ENCODE peak calls at places on chromosomes 1 and 21, in eight cellular contexts. O is A673; M is astrocyte of the cerebellum; S is stomach; G is ascending aorta; P is gastrocnemius medialis; Y is left lung; B is CD8-positive, alpha-beta T cell. N is an unnamed sample.

GRCh38 chr1:230711245-230711644 is 2.7 kb downstream of the AGT start:
- DNase-seq in O (no peak), M (no peak), S (no peak), G (no peak), P (no peak), Y (no peak), B (no peak), N (peak)

GRCh38 chr1:17027403-17027802 is 15.7 kb upstream of the ATP13A2 start:
- DNase-seq in O (no peak), M (no peak), S (no peak), G (no peak), P (no peak), Y (no peak), B (no peak), N (peak)

GRCh38 chr1:113391643-113392271 is 1.4 kb downstream of the MAGI3 start:
- DNase-seq in O (no peak), M (no peak), S (peak), G (no peak), P (no peak), Y (no peak), B (peak), N (no peak)

GRCh38 chr21:44867464-44867863 is 6.0 kb downstream of the PTTG1IP start:
- DNase-seq in O (no peak), M (no peak), S (no peak), G (no peak), P (no peak), Y (no peak), B (no peak), N (no peak)

GRCh38 chr1:116910379-116911165 is 856 bp downstream of the PTGFRN start:
- DNase-seq in O (peak), M (no peak), S (peak), G (no peak), P (no peak), Y (peak), B (peak), N (peak)

GRCh38 chr1:157431751-157432150 is 120.6 kb downstream of the FCRL5 start:
- DNase-seq in O (no peak), M (peak), S (no peak), G (no peak), P (no peak), Y (no peak), B (no peak), N (peak)

GRCh38 chr1:23643668-23644554 is 47.7 kb upstream of the RPL11 start:
- DNase-seq in O (no peak), M (no peak), S (no peak), G (no peak), P (no peak), Y (peak), B (no peak), N (no peak)

GRCh38 chr1:98103617-98104284 is 182.9 kb upstream of the DPYD start:
- DNase-seq in O (peak), M (peak), S (no peak), G (no peak), P (no peak), Y (no peak), B (no peak), N (peak)

GRCh38 chr1:157771666-157772425 is 5.1 kb downstream of the FCRL2 start:
- DNase-seq in O (peak), M (no peak), S (no peak), G (no peak), P (no peak), Y (no peak), B (no peak), N (no peak)

GRCh38 chr1:54501849-54502248 is 46.2 kb upstream of the ACOT11 start:
- DNase-seq in O (no peak), M (no peak), S (no peak), G (no peak), P (no peak), Y (no peak), B (no peak), N (no peak)

GRCh38 chr1:40270152-40270834 is 12.3 kb downstream of the ZMPSTE24 start:
- DNase-seq in O (no peak), M (no peak), S (no peak), G (no peak), P (no peak), Y (no peak), B (no peak), N (peak)

GRCh38 chr1:168083456-168084325 is 53.0 kb downstream of the GPR161 start:
- DNase-seq in O (no peak), M (no peak), S (no peak), G (no peak), P (no peak), Y (no peak), B (no peak), N (no peak)

GRCh38 chr1:243315455-243315854 is 59.6 kb downstream of the SDCCAG8 start:
- DNase-seq in O (no peak), M (no peak), S (no peak), G (no peak), P (no peak), Y (no peak), B (no peak), N (peak)

GRCh38 chr1:237470712-237471310 is 419.9 kb downstream of the ZP4 start:
- DNase-seq in O (peak), M (no peak), S (peak), G (no peak), P (no peak), Y (no peak), B (no peak), N (no peak)

GRCh38 chr1:200346744-200347143 is 63.1 kb downstream of the ZNF281 start:
- DNase-seq in O (no peak), M (no peak), S (no peak), G (no peak), P (no peak), Y (no peak), B (no peak), N (peak)

GRCh38 chr1:216815239-216815955 is 92.2 kb upstream of the ESRRG start:
- DNase-seq in O (peak), M (no peak), S (no peak), G (no peak), P (peak), Y (no peak), B (no peak), N (peak)

GRCh38 chr1:86913399-86913895 is 479 bp downstream of the SELENOF start:
- DNase-seq in O (peak), M (peak), S (peak), G (no peak), P (no peak), Y (no peak), B (peak), N (peak)

GRCh38 chr1:7299994-7300393 is 471.1 kb upstream of the VAMP3 start:
- DNase-seq in O (no peak), M (peak), S (no peak), G (no peak), P (no peak), Y (no peak), B (no peak), N (peak)

GRCh38 chr1:175434268-175434860 is 241.8 kb upstream of the KIAA0040 start:
- DNase-seq in O (no peak), M (no peak), S (no peak), G (no peak), P (no peak), Y (no peak), B (no peak), N (no peak)

GRCh38 chr1:109275706-109276345 is 7.1 kb downstream of the PSRC1 start:
- DNase-seq in O (no peak), M (peak), S (no peak), G (no peak), P (no peak), Y (peak), B (no peak), N (peak)

GRCh38 chr21:28979092-28979491 is 13.6 kb downstream of the LTN1 start:
- DNase-seq in O (no peak), M (no peak), S (no peak), G (no peak), P (no peak), Y (no peak), B (no peak), N (no peak)

GRCh38 chr21:46111193-46111571 is 13.3 kb downstream of the COL6A2 start:
- DNase-seq in O (no peak), M (no peak), S (peak), G (peak), P (peak), Y (peak), B (no peak), N (no peak)

GRCh38 chr1:89613928-89614327 is 19.0 kb upstream of the LRRC8C start:
- DNase-seq in O (no peak), M (no peak), S (no peak), G (no peak), P (no peak), Y (no peak), B (no peak), N (no peak)

GRCh38 chr1:18557621-18558465 is 72.8 kb upstream of the PAX7 start:
- DNase-seq in O (peak), M (no peak), S (peak), G (no peak), P (no peak), Y (peak), B (no peak), N (peak)

GRCh38 chr1:42587753-42588152 is 70.5 kb upstream of the PPIH start:
- DNase-seq in O (no peak), M (no peak), S (no peak), G (no peak), P (no peak), Y (no peak), B (no peak), N (no peak)

GRCh38 chr21:27647401-27647800 is 680.5 kb upstream of the ADAMTS5 start:
- DNase-seq in O (no peak), M (no peak), S (no peak), G (no peak), P (no peak), Y (no peak), B (no peak), N (no peak)

GRCh38 chr1:53050310-53050709 is 11.7 kb upstream of the PODN start:
- DNase-seq in O (no peak), M (no peak), S (no peak), G (no peak), P (no peak), Y (no peak), B (no peak), N (no peak)

GRCh38 chr1:211548321-211549091 is 30.5 kb downstream of the SLC30A1 start:
- DNase-seq in O (no peak), M (no peak), S (no peak), G (no peak), P (no peak), Y (no peak), B (no peak), N (no peak)

GRCh38 chr1:61428146-61428545 is 296.8 kb downstream of the TM2D1 start:
- DNase-seq in O (no peak), M (peak), S (no peak), G (no peak), P (no peak), Y (no peak), B (no peak), N (peak)

GRCh38 chr1:44368471-44369151 is 13.6 kb upstream of the ERI3 start:
- DNase-seq in O (no peak), M (no peak), S (no peak), G (no peak), P (no peak), Y (no peak), B (no peak), N (no peak)

GRCh38 chr1:168110896-168111545 is 25.7 kb downstream of the GPR161 start:
- DNase-seq in O (no peak), M (no peak), S (no peak), G (no peak), P (no peak), Y (no peak), B (no peak), N (peak)

GRCh38 chr1:232998646-232999045 is 48.2 kb downstream of the NTPCR start:
- DNase-seq in O (no peak), M (no peak), S (no peak), G (no peak), P (no peak), Y (no peak), B (no peak), N (peak)

GRCh38 chr1:171226757-171227370 is 21.4 kb upstream of the FMO1 start:
- DNase-seq in O (peak), M (peak), S (peak), G (no peak), P (no peak), Y (no peak), B (no peak), N (peak)

GRCh38 chr1:225849905-225850304 is 32.3 kb downstream of the TMEM63A start:
- DNase-seq in O (no peak), M (no peak), S (peak), G (no peak), P (no peak), Y (peak), B (peak), N (no peak)

GRCh38 chr1:11535761-11536572 is 57.0 kb downstream of the DISP3 start:
- DNase-seq in O (no peak), M (no peak), S (no peak), G (no peak), P (no peak), Y (peak), B (no peak), N (no peak)

GRCh38 chr1:160220301-160220700 is 15.1 kb downstream of the PEA15 start:
- DNase-seq in O (no peak), M (no peak), S (no peak), G (no peak), P (no peak), Y (no peak), B (no peak), N (no peak)

GRCh38 chr1:150429805-150430204 is 57.4 kb upstream of the TARS2 start:
- DNase-seq in O (peak), M (no peak), S (no peak), G (no peak), P (no peak), Y (no peak), B (no peak), N (no peak)
- TF ChIP-seq CTCF in O (peak), M (no peak), S (no peak), G (no peak), P (no peak), Y (no peak), B (no peak), N (no peak)

GRCh38 chr1:27150641-27151040 is 4.3 kb downstream of the SLC9A1 start:
- DNase-seq in O (no peak), M (no peak), S (no peak), G (no peak), P (no peak), Y (no peak), B (no peak), N (no peak)

GRCh38 chr1:27148591-27148990 is 6.3 kb downstream of the SLC9A1 start:
- DNase-seq in O (no peak), M (no peak), S (no peak), G (no peak), P (no peak), Y (no peak), B (no peak), N (no peak)

GRCh38 chr1:27150183-27150582 is 4.7 kb downstream of the SLC9A1 start:
- DNase-seq in O (no peak), M (no peak), S (no peak), G (no peak), P (no peak), Y (no peak), B (no peak), N (no peak)

GRCh38 chr1:27149084-27149483 is 5.8 kb downstream of the SLC9A1 start:
- DNase-seq in O (no peak), M (no peak), S (no peak), G (no peak), P (no peak), Y (no peak), B (no peak), N (no peak)

DNA sequence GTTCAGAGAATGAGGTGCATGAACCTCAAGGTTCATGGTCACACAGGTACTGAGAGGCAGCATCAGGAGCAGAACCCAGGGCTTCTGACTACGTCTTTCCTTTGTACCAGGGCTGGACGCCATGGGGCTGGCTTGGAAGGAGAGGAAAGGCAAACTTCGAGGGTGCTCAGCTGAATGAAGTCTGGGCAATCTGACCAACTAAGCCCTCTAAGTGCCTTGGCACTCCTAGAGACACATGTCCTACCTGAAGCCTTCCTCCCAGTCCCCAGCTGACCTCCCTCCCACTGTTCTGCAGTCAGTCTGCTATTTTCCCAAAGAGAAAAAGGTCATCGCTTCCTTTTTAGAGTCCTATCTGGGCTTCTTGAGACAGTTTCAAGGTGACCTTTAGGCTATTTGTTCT is 5.2 kb downstream of the SLC9A1 start:
- DNase-seq in O (no peak), M (no peak), S (no peak), G (no peak), P (no peak), Y (no peak), B (no peak), N (no peak)
- H3K4me3 ChIP-seq in O (no peak), M (no peak), S (no peak), G (no peak), P (no peak), Y (no peak), B (no peak), N (no peak)

GRCh38 chr1:66251521-66251920 is 282.4 kb upstream of the SGIP1 start:
- DNase-seq in O (no peak), M (no peak), S (no peak), G (no peak), P (no peak), Y (no peak), B (no peak), N (no peak)
- TF ChIP-seq CTCF in O (no peak), M (no peak), S (no peak), G (no peak), P (no peak), Y (no peak), B (no peak), N (no peak)

DNA sequence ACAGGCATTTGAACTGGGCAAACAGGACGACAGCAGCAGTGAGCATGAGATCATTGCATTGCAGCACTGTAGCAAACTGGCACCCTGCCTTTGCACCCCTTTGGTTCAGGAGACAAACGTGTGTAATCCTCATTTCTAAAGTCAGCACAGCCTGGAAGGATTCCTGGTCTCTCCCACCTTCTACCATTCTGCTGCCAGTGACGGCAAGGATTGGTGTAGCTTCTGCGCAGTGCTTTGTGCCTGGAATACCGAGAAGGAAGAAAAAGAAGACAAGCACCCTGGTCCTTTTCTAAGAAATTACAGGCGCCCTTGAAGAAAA is 805.3 kb downstream of the USP25 start:
- DNase-seq in O (peak), M (peak), S (peak), G (peak), P (peak), Y (no peak), B (no peak), N (peak)
- H3K4me3 ChIP-seq in O (peak), M (peak), S (peak), G (peak), P (peak), Y (peak), B (no peak), N (peak)

GRCh38 chr1:115676498-115677171 is 34.9 kb downstream of the VANGL1 start:
- DNase-seq in O (no peak), M (no peak), S (peak), G (no peak), P (no peak), Y (no peak), B (no peak), N (no peak)

GRCh38 chr1:115679141-115679611 is 37.4 kb downstream of the VANGL1 start:
- DNase-seq in O (no peak), M (peak), S (no peak), G (no peak), P (peak), Y (no peak), B (no peak), N (peak)

GRCh38 chr1:115678141-115678540 is 36.4 kb downstream of the VANGL1 start:
- DNase-seq in O (no peak), M (no peak), S (no peak), G (no peak), P (no peak), Y (no peak), B (no peak), N (no peak)

GRCh38 chr1:115677570-115677969 is 35.8 kb downstream of the VANGL1 start:
- DNase-seq in O (no peak), M (no peak), S (no peak), G (no peak), P (no peak), Y (no peak), B (no peak), N (no peak)

GRCh38 chr1:115677172-115677542 is 35.4 kb downstream of the VANGL1 start:
- DNase-seq in O (peak), M (peak), S (no peak), G (no peak), P (no peak), Y (no peak), B (no peak), N (peak)
- TF ChIP-seq CTCF in O (no peak), M (no peak), S (no peak), G (no peak), P (no peak), Y (no peak), B (no peak), N (no peak)

GRCh38 chr1:30604801-30605440 is 118.5 kb downstream of the MATN1 start:
- DNase-seq in O (no peak), M (no peak), S (no peak), G (no peak), P (no peak), Y (no peak), B (no peak), N (no peak)
- H3K4me3 ChIP-seq in O (no peak), M (no peak), S (no peak), G (no peak), P (no peak), Y (no peak), B (no peak), N (no peak)

GRCh38 chr1:27724961-27725373 is 794 bp upstream of the FAM76A start:
- DNase-seq in O (peak), M (no peak), S (peak), G (no peak), P (peak), Y (no peak), B (no peak), N (peak)

GRCh38 chr1:27713869-27714513 is 11.8 kb upstream of the FAM76A start:
- DNase-seq in O (no peak), M (no peak), S (no peak), G (no peak), P (no peak), Y (no peak), B (no peak), N (no peak)

GRCh38 chr1:27716262-27716895 is 9.4 kb upstream of the FAM76A start:
- DNase-seq in O (no peak), M (no peak), S (no peak), G (no peak), P (no peak), Y (no peak), B (no peak), N (no peak)

GRCh38 chr1:27719286-27720251 is 6.2 kb upstream of the FAM76A start:
- DNase-seq in O (peak), M (no peak), S (no peak), G (no peak), P (no peak), Y (no peak), B (no peak), N (peak)
- TF ChIP-seq CTCF in O (no peak), M (no peak), S (no peak), G (no peak), P (no peak), Y (no peak), B (peak), N (peak)

GRCh38 chr1:31943546-31944184 is 5.5 kb upstream of the PTP4A2 start:
- DNase-seq in O (peak), M (peak), S (no peak), G (no peak), P (no peak), Y (no peak), B (peak), N (no peak)
- H3K4me3 ChIP-seq in O (peak), M (no peak), S (peak), G (peak), P (no peak), Y (peak), B (peak), N (no peak)

N was measured in AG10803.